ENCODE peak calls at places on chromosomes 11 and 22, in four cellular contexts. J is H1, P is WTC11, N is K562. T is an unnamed sample.

GRCh38 chr11:27770576-27770975 is 70.3 kb upstream of the BDNF start:
- DNase-seq in J (no peak), N (no peak), P (no peak), T (no peak)

GRCh38 chr11:83157755-83158473 is 983 bp downstream of the PCF11 start:
- DNase-seq in N (peak), J (no peak), P (peak), T (peak)

GRCh38 chr22:21069375-21069774 is 23.6 kb downstream of the LRRC74B start:
- DNase-seq in N (no peak), J (no peak), P (no peak), T (no peak)

GRCh38 chr22:37356922-37357321 is 70.4 kb downstream of the ELFN2 start:
- DNase-seq in P (no peak), J (no peak), N (no peak), T (no peak)

GRCh38 chr22:46394622-46395021 is 59.1 kb downstream of the TRMU start:
- DNase-seq in P (no peak), J (no peak), N (no peak), T (no peak)

GRCh38 chr11:118552341-118552740 is 13.4 kb downstream of the IFT46 start:
- DNase-seq in J (no peak), P (no peak), N (no peak), T (no peak)

GRCh38 chr11:120566176-120566575 is 54.6 kb downstream of the GRIK4 start:
- DNase-seq in J (no peak), N (no peak), P (no peak), T (no peak)

GRCh38 chr11:45145421-45146071 is 893 bp upstream of the PRDM11 start:
- DNase-seq in P (peak), J (peak), N (peak), T (no peak)

GRCh38 chr11:78289547-78290292 is 101.0 kb downstream of the USP35 start:
- DNase-seq in P (no peak), J (no peak), N (no peak), T (no peak)

GRCh38 chr11:124602193-124602592 is 9.0 kb upstream of the PANX3 start:
- DNase-seq in N (no peak), P (no peak), J (no peak), T (no peak)

GRCh38 chr22:36027960-36028645 is 521 bp downstream of the RBFOX2 start:
- DNase-seq in J (no peak), N (no peak), P (peak), T (peak)

GRCh38 chr11:8794677-8795103 is 112.1 kb downstream of the RPL27A start:
- DNase-seq in J (no peak), N (peak), P (no peak), T (peak)

GRCh38 chr22:45468872-45469572 is 33.7 kb upstream of the FBLN1 start:
- DNase-seq in P (no peak), N (no peak), J (no peak), T (no peak)

GRCh38 chr11:85590848-85591483 is 36.2 kb downstream of the DLG2 start:
- DNase-seq in J (no peak), P (no peak), N (peak), T (no peak)

GRCh38 chr22:31474743-31475142 is 14.9 kb downstream of the EIF4ENIF1 start:
- DNase-seq in P (no peak), N (no peak), J (no peak), T (no peak)

GRCh38 chr11:35029979-35030378 is 109.0 kb upstream of the CD44 start:
- DNase-seq in P (no peak), N (peak), J (no peak), T (no peak)

GRCh38 chr11:129211397-129211796 is 19.3 kb upstream of the ARHGAP32 start:
- DNase-seq in P (no peak), N (no peak), J (no peak), T (no peak)

GRCh38 chr22:47228767-47229166 is 466.3 kb downstream of the TBC1D22A start:
- DNase-seq in N (no peak), J (no peak), P (no peak), T (no peak)

GRCh38 chr11:1042626-1043562 is 6.4 kb upstream of the MUC6 start:
- DNase-seq in J (no peak), P (no peak), N (no peak), T (no peak)

GRCh38 chr11:106466441-106467190 is 389.2 kb downstream of the AASDHPPT start:
- DNase-seq in N (no peak), P (no peak), J (no peak), T (no peak)

GRCh38 chr11:3865388-3866193 is 10.1 kb downstream of the STIM1 start:
- DNase-seq in P (no peak), J (no peak), N (peak), T (no peak)

GRCh38 chr11:65743928-65744698 is 23.5 kb upstream of the RNASEH2C start:
- DNase-seq in P (peak), J (peak), N (peak), T (peak)

GRCh38 chr22:24059793-24060192 is 48.7 kb downstream of the CABIN1 start:
- DNase-seq in P (no peak), J (no peak), N (no peak), T (no peak)

GRCh38 chr11:30503156-30503555 is 83.0 kb downstream of the MPPED2 start:
- DNase-seq in N (no peak), P (no peak), J (no peak), T (no peak)

GRCh38 chr22:28506207-28506606 is 173.4 kb downstream of the TTC28 start:
- DNase-seq in J (no peak), N (no peak), P (no peak), T (no peak)

DNA sequence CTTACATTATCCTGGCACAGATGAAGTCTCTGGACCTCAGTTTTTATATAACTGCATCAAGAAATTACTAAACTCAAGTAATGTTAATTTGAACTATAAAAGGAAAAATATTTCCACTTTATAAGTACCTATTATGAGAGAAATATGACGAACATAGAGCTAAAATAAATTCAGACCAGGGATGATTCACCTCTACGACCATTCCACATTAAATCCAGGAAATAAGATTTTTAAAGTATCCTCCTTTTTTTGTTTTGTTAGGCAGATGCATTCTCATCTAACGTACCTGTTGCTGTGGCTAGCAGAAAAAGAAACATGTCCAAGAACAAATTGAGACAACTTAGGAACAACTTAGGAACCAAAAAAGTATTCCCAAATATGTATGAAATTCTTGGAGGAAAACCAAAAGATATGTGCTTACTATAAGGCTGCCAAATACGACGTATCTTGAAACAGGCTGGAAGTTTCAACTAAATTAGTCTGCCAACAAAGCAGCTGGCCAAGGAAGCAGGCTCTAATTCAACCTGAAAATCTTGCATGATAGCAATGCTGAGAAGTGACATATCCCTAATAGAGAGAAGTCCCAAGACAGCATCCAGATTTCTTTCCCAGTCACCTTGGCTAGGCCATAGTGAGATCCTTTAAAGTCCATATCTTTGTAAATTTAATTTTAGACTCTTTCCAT is 15.7 kb downstream of the SPTY2D1 start:
- DNase-seq in J (no peak), P (no peak), N (no peak), T (no peak)
- TF ChIP-seq SP1 in J (no peak), P (no peak), N (no peak), T (no peak)

GRCh38 chr11:130315354-130315970 is 745 bp upstream of the ZBTB44 start:
- DNase-seq in J (no peak), P (peak), N (no peak), T (peak)
- TF ChIP-seq SP1 in J (no peak), P (no peak), N (no peak), T (no peak)

DNA sequence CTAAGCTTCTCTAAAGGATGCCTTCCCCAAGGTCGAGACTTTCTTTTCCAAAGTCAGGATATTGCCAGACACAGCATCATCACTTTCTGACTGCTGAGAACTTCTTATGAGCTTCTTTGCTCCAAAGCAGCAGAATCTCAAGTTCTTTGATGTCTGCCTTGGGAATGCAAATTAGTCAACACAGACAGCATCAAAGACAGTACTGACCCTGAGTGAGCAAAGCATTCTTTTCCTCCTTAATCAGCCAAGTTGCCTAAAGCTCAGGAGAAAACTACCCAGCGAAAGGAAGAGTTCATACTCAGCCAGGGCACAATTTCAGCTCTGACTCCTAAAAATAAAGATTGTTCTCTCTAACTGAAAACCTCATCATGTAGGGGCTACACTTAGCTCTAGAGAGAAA is 98.0 kb downstream of the SLC36A4 start:
- DNase-seq in N (no peak), P (no peak), J (no peak), T (no peak)
- TF ChIP-seq SP1 in N (no peak), P (no peak), J (no peak), T (no peak)

GRCh38 chr11:61336171-61336935 is 3.3 kb downstream of the TKFC start:
- DNase-seq in P (peak), J (peak), N (peak), T (peak)
- TF ChIP-seq SP1 in P (no peak), J (no peak), N (no peak), T (no peak)

DNA sequence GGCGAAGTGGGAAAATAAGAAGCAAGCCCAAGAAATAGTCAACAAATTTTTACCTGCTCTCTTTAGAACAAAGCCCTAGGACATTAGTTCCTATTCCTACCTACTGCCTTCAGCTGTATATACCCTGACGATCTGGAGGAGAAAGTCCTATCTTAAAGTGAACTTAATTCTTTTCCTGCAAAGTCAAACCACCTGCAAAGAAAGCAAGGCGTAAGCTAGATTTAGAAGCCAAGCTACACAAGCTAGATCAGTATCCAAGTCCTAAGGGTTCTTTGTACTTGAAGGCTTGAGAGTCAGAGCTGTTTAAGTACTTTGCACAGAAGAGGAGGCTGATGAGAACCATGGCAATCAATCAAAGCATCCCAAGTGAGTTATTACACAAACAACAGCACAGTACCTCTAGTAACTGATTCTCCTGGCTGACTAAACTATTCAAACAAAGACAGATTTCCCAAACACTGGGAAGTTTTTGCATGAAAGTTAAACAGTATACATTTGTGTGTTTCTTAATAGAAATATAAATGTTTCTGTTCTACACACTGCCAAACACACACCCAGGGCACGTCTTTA is 1.9 kb downstream of the CDON start:
- DNase-seq in N (no peak), P (no peak), J (no peak), T (no peak)
- TF ChIP-seq SP1 in N (no peak), P (no peak), J (no peak), T (no peak)

DNA sequence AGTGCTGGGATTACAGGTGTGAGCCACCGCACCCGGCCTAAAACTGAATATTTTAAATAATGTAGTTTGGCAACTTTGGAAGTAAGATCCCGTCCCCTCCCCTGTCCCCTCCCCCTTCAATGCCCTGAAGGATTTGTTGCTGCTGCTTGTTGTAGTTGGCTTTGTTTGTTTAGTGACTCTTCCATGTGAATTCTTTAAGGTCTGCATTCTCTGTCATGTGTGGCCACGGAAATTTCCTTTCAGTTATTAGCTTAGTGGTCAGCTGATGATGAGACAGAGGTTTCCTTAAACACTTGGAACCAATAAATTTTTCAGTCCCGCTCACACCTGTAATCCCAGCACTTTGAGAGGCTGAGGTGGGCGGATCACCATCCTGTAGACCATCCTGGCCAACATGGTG is 109.9 kb downstream of the MPPED1 start:
- DNase-seq in P (no peak), J (no peak), N (no peak), T (no peak)
- TF ChIP-seq SP1 in P (no peak), J (no peak), N (no peak), T (no peak)

DNA sequence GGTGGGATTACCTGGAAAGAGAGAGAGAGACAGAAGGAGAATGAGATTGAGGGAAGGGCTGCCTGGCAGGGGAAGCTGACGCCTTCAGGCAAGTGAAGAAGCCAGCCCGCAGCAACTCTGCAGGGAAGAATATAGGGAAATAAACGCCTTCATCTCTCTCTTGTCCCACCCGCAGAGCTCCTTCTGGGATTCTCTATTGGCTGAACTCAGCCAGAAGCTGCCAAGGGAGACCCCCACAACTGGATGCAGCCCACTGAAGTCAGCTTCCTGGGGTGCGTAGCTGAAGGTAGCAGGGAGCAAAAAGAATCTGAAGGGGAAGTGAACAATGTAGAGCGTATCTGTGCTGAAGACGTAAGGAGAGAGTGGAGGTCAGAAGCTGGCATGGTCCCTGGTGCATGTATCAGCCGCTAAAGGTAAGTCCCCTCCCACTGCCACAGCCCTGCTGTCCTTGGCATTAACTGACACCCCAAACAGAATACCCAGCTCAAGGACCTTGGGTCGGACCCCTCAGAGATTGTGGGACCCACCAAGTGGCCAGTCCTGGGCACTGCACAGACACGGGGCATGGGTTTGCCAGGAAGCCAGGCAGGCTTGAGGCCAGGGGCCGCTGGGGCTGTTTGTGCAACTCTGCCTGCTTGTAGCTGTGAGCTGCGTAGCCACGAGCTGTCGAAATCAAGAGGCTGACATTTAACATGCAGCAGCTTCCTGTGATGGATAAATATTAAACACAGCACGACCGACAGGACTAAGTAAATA is 469.9 kb downstream of the MN1 start:
- DNase-seq in N (no peak), J (no peak), P (peak), T (peak)
- TF ChIP-seq SP1 in N (no peak), J (no peak), P (no peak), T (no peak)

GRCh38 chr11:107591446-107592236 is 694 bp downstream of the ELMOD1 start:
- DNase-seq in J (no peak), N (no peak), P (peak), T (peak)
- TF ChIP-seq SP1 in J (no peak), N (no peak), P (no peak), T (no peak)

GRCh38 chr11:67657300-67657699 is 6.8 kb upstream of the ACY3 start:
- DNase-seq in P (no peak), N (no peak), J (no peak), T (no peak)

GRCh38 chr11:67662142-67662805 is 11.7 kb upstream of the ACY3 start:
- DNase-seq in P (no peak), N (peak), J (no peak), T (no peak)

GRCh38 chr11:67651976-67652895 is 1.7 kb upstream of the ACY3 start:
- DNase-seq in J (no peak), P (no peak), N (no peak), T (no peak)

GRCh38 chr11:67652965-67653845 is 2.7 kb upstream of the ACY3 start:
- DNase-seq in P (no peak), N (no peak), J (no peak), T (no peak)

DNA sequence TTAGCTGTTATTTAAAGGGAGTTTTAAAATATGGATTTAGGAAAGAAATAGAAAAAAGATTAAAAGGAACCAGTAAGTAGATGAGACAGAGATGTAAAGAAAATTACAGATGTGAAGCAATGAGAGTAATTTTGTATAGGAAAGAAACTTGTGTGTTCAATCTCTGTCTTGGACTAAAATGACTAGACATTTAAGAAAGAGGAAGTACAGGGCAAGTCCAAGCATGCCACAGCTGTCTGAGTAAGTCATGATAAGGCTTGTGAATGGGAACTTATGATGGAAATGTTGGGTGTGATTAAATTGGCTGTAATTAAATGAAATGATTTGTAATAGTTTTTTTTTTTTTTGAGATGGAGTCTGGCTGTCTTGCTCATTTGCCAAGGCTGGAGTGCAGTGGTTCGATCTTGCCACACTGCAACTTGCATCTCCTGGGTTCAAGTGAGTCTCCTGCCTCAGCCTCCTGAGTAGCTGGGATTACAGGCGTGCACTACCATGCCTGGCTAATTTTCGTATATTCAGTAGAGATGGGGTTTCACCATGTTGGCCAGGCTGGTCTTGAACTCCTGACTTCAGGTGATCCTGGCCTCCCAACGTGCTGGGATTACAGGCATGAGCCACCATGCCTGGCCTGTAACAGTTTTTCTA is 5.9 kb upstream of the ACY3 start:
- DNase-seq in P (peak), J (no peak), N (no peak), T (no peak)
- TF ChIP-seq SP1 in P (no peak), J (no peak), N (no peak), T (no peak)

GRCh38 chr11:111077938-111078337 is 167.6 kb upstream of the POU2AF2 start:
- DNase-seq in N (no peak), P (no peak), J (no peak), T (no peak)

GRCh38 chr11:111086058-111086457 is 159.5 kb upstream of the POU2AF2 start:
- DNase-seq in N (no peak), P (peak), J (no peak), T (no peak)

GRCh38 chr11:111081021-111081511 is 164.5 kb upstream of the POU2AF2 start:
- DNase-seq in J (no peak), P (no peak), N (no peak), T (no peak)
- TF ChIP-seq SP1 in J (no peak), P (no peak), N (no peak), T (no peak)